ENCODE peak calls at places on chromosomes 1 and 21, in four cellular contexts. Q is tibial artery, Z is GM06990, C is left lung. V is an unnamed sample.

GRCh38 chr1:59218521-59219236 is 78.2 kb upstream of the FGGY start:
- DNase-seq in Q (no peak), Z (no peak), C (no peak), V (no peak)

GRCh38 chr1:230087034-230087721 is 20.1 kb downstream of the GALNT2 start:
- DNase-seq in Q (no peak), Z (no peak), C (no peak), V (no peak)

GRCh38 chr1:180988221-180988826 is 34.3 kb downstream of the STX6 start:
- DNase-seq in Q (no peak), Z (no peak), C (no peak), V (no peak)

GRCh38 chr21:29208666-29209059 is 78.2 kb downstream of the MAP3K7CL start:
- DNase-seq in Q (no peak), Z (no peak), C (no peak), V (no peak)

GRCh38 chr1:182888736-182889531 is 49.8 kb downstream of the DHX9 start:
- DNase-seq in Q (no peak), Z (no peak), C (no peak), V (no peak)

GRCh38 chr21:45996311-45997204 is 15.0 kb downstream of the COL6A1 start:
- DNase-seq in Q (peak), Z (no peak), C (peak), V (no peak)

GRCh38 chr1:99264201-99265021 is at the start of gene PLPPR4:
- DNase-seq in Q (peak), Z (peak), C (peak), V (peak)

GRCh38 chr1:109625176-109625575 is 5.5 kb downstream of the AMPD2 start:
- DNase-seq in Q (no peak), Z (no peak), C (no peak), V (no peak)

GRCh38 chr1:224782601-224783000 is 146.9 kb upstream of the DNAH14 start:
- DNase-seq in Q (no peak), Z (no peak), C (no peak), V (no peak)

GRCh38 chr21:46181953-46182547 is 2.2 kb downstream of the SPATC1L start:
- DNase-seq in Q (no peak), Z (no peak), C (no peak), V (no peak)

GRCh38 chr21:34762761-34763160 is 94.0 kb downstream of the CLIC6 start:
- DNase-seq in Q (no peak), Z (no peak), C (no peak), V (no peak)
- TF ChIP-seq CTCF in Q (no peak), Z (no peak), C (no peak), V (no peak)

DNA sequence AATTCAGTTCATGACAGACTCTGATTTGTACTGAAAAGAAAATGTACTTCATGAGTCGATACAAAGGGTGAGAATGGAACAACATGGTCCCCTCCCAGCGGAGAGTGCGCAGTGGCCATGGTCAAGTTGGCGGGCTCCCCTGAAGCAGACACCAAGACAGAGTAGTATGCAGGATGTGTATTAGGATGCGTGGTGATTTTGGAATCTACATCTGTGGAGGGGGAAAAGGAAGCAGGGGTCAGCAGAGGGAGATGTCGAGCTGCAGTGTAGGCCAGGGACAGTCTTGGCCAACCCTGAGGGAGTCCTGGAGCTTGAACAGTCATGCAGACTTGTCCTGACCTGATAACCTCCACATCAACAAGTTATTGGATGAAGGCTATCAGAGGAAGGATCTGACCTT is 481.0 kb downstream of the OMA1 start:
- DNase-seq in Q (no peak), Z (no peak), C (no peak), V (no peak)
- TF ChIP-seq CTCF in Q (no peak), Z (peak), C (no peak), V (no peak)

DNA sequence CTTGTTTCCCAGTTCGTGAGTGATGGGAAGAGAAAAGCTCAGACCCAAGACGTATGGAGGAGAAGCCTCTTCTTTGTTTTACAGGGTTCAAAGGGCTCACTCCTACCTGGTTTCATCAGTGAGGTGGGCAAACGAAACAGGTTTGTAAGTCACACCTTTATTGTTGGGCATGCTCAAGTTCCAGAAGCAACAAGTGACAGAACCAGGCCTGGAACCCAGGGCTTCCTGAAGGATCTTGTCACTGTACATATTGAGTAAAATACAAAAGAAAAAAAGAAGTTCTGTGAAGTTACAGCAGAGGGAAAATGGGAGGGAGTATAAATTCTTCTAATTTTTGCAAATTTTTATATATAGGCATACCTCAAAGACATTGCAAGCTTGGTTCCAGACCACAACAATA is 320.9 kb upstream of the PROX1 start:
- DNase-seq in Q (no peak), Z (no peak), C (no peak), V (no peak)
- TF ChIP-seq CTCF in Q (no peak), Z (no peak), C (no peak), V (no peak)

DNA sequence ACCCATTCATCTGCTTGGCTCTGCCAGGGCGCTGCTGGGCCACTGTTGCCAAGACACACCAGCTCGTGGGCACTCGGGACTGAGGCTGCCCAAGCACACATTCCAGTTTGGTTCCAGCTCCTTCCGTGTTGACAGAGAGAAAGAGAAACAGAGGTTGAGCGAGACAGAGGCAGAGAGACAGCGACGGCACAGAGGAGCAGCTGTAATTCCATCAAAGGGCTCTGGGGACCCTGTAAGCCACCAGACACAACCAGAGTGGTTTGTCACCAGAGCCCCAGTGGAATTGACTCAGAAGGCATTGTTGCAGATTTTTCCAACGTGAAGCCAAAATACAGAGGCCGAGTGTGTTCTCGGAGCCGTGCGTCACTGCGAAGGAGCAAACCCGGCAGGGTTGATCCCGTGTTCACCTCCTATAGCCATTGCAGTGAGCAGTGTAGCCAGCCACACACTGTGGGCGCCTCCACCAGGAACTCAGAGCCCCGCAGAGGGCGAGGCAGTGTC is 33.5 kb downstream of the SYF2 start:
- DNase-seq in Q (no peak), Z (no peak), C (no peak), V (no peak)
- TF ChIP-seq CTCF in Q (peak), Z (peak), C (no peak), V (no peak)

DNA sequence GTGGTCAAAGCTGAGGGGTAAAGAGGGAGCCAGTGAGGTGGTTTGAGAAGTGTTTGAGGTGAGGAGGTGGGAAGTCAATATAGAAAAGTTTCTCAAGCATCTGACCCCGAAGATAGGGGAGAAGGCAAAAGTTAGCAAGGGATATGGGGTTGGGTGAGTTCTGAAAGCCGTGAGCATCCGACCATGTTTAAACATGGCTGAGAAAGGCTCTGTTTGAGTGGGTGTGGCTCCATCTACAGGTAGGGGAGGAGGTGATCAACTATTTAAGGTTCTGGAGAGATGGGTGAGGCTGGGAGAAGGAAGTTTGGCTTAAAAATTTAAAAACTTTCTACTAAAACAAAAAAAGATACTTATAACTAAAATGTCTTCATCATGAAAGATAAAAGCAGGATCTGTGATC is 273.8 kb downstream of the KCNJ6 start:
- DNase-seq in Q (no peak), Z (no peak), C (no peak), V (no peak)
- TF ChIP-seq CTCF in Q (no peak), Z (peak), C (no peak), V (peak)

DNA sequence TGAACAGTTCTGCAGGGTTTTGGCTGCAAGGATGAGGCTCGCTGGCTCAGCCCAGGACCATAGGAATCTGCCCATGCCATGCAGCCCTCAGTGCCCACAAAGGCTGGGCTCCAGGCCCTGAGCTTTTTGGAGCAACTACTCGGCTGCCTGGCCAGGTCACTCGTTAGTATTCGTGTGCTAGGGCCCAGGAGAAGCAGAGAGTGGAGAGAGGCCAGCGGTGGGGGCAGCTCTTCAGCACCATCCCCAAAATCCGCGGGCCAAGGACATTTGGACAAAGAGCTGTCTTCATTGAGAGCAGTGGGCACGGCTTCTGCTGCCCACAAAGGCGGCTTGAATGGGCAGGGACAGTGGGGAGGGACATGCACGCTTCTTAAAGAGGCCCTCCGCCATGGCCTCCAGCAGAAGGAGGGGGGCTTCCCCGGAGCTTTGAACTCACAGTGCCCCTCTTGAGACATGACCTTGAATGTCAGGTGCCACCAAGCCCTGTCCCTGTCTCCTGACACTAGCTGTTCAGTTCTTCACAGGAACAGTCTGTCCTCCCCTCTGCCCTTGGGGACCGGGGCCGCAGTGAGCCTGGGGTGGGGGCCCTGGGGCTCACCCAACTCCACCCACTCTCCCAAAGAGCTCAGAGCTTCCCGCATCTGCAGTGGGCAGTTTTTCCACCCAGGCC is 106.1 kb upstream of the ARHGEF16 start:
- DNase-seq in Q (no peak), Z (no peak), C (no peak), V (no peak)
- TF ChIP-seq CTCF in Q (no peak), Z (no peak), C (no peak), V (no peak)

GRCh38 chr1:200130552-200130951 is 103.0 kb downstream of the NR5A2 start:
- DNase-seq in Q (no peak), Z (no peak), C (no peak), V (peak)

GRCh38 chr1:200131551-200132125 is 104.1 kb downstream of the NR5A2 start:
- DNase-seq in Q (no peak), Z (no peak), C (no peak), V (no peak)

GRCh38 chr1:200136384-200136783 is 108.9 kb downstream of the NR5A2 start:
- DNase-seq in Q (no peak), Z (no peak), C (no peak), V (no peak)

GRCh38 chr1:200133123-200133522 is 105.6 kb downstream of the NR5A2 start:
- DNase-seq in Q (no peak), Z (no peak), C (no peak), V (no peak)

DNA sequence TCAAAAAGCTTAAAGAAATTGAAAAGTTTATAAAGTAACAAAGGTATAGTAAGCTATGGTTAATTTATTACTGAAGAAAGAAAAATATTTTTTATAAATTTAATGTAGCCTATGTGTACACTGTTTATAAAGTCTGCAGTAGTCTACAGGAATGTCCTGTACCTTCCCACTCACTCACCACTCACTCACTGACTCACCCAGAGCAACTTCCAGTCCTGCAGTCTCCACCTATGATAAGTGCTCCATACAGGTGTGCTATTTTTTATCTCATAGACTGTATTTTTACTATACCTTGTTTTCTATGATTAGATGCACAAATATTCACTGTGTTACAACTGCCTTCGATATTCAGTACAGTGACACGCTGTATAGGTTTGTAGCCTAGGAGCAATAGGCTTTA is 106.6 kb downstream of the NR5A2 start:
- DNase-seq in Q (no peak), Z (no peak), C (no peak), V (no peak)
- TF ChIP-seq CTCF in Q (no peak), Z (no peak), C (no peak), V (no peak)

DNA sequence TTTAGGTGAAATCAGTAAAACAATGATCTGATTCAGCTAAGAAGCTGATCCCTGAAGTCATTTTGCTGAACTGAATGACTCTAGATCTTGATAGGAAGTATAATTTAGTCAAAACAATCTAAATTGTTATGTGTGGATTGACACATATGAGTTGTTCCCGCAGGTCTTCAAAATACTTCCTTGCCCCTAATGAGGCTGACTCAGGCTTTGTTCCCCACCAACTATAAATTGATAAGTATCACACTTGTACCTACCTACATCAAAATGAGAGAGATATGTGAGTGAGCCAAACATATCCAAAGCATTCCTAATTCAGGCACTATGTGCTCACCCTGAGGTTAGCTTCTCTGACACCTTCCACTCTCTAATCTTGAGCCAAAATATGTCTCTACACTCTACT is 507.1 kb downstream of the PLPP3 start:
- DNase-seq in Q (no peak), Z (no peak), C (no peak), V (no peak)
- TF ChIP-seq CTCF in Q (no peak), Z (no peak), C (no peak), V (no peak)